ENCODE peak calls at places on chromosomes 7 and 10, in five cellular contexts. One of them, this sample, is unnamed.

GRCh38 chr7:22855049-22855392 is 32.4 kb upstream of the TOMM7 start:
- DNase-seq in heart left ventricle: no peak
- DNase-seq in lower leg skin: no peak
- DNase-seq in CD8-positive, alpha-beta memory T cell: no peak
- DNase-seq in cardiac muscle cell: no peak
- DNase-seq in this sample: no peak

GRCh38 chr10:17965649-17966048 is 13.9 kb downstream of the SLC39A12 start:
- DNase-seq in heart left ventricle: no peak
- DNase-seq in lower leg skin: no peak
- DNase-seq in CD8-positive, alpha-beta memory T cell: no peak
- DNase-seq in cardiac muscle cell: no peak
- DNase-seq in this sample: no peak

GRCh38 chr7:68216046-68216445 is 1219.4 kb downstream of the TYW1 start:
- DNase-seq in heart left ventricle: no peak
- DNase-seq in lower leg skin: no peak
- DNase-seq in CD8-positive, alpha-beta memory T cell: no peak
- DNase-seq in cardiac muscle cell: peak; percentile 11
- DNase-seq in this sample: no peak

GRCh38 chr7:2785071-2785500 is 59.0 kb downstream of the GNA12 start:
- DNase-seq in heart left ventricle: no peak
- DNase-seq in lower leg skin: no peak
- DNase-seq in CD8-positive, alpha-beta memory T cell: no peak
- DNase-seq in cardiac muscle cell: peak; percentile 51
- DNase-seq in this sample: no peak

GRCh38 chr7:67343114-67343513 is 346.5 kb downstream of the TYW1 start:
- DNase-seq in heart left ventricle: no peak
- DNase-seq in lower leg skin: no peak
- DNase-seq in CD8-positive, alpha-beta memory T cell: no peak
- DNase-seq in cardiac muscle cell: no peak
- DNase-seq in this sample: no peak

GRCh38 chr10:70441161-70441876 is at the start of gene NODAL:
- DNase-seq in heart left ventricle: no peak
- DNase-seq in lower leg skin: no peak
- DNase-seq in CD8-positive, alpha-beta memory T cell: no peak
- DNase-seq in cardiac muscle cell: no peak
- DNase-seq in this sample: no peak

GRCh38 chr10:6423004-6423403 is 157.1 kb downstream of the PRKCQ start:
- DNase-seq in heart left ventricle: no peak
- DNase-seq in lower leg skin: no peak
- DNase-seq in CD8-positive, alpha-beta memory T cell: no peak
- DNase-seq in cardiac muscle cell: no peak
- DNase-seq in this sample: no peak

GRCh38 chr10:24958701-24959392 is 6.4 kb upstream of the PRTFDC1 start:
- DNase-seq in heart left ventricle: peak; percentile 47
- DNase-seq in lower leg skin: peak; percentile 27
- DNase-seq in CD8-positive, alpha-beta memory T cell: no peak
- DNase-seq in cardiac muscle cell: no peak
- DNase-seq in this sample: peak; percentile 82

GRCh38 chr7:97024209-97025129 is at the start of gene DLX5:
- DNase-seq in heart left ventricle: no peak
- DNase-seq in lower leg skin: peak; percentile 65
- DNase-seq in CD8-positive, alpha-beta memory T cell: no peak
- DNase-seq in cardiac muscle cell: no peak
- DNase-seq in this sample: peak; percentile 44

GRCh38 chr10:43140414-43140813 is 2.2 kb downstream of the CSGALNACT2 start:
- DNase-seq in heart left ventricle: no peak
- DNase-seq in lower leg skin: no peak
- DNase-seq in CD8-positive, alpha-beta memory T cell: no peak
- DNase-seq in cardiac muscle cell: no peak
- DNase-seq in this sample: no peak

GRCh38 chr7:126441745-126442144 is 811.0 kb downstream of the GRM8 start:
- DNase-seq in heart left ventricle: no peak
- DNase-seq in lower leg skin: no peak
- DNase-seq in CD8-positive, alpha-beta memory T cell: no peak
- DNase-seq in cardiac muscle cell: no peak
- DNase-seq in this sample: no peak

GRCh38 chr10:100868391-100868790 is 44.4 kb upstream of the SLF2 start:
- DNase-seq in heart left ventricle: no peak
- DNase-seq in lower leg skin: no peak
- DNase-seq in CD8-positive, alpha-beta memory T cell: no peak
- DNase-seq in cardiac muscle cell: no peak
- DNase-seq in this sample: no peak

GRCh38 chr10:98307916-98308315 is 39.9 kb upstream of the LOXL4 start:
- DNase-seq in heart left ventricle: no peak
- DNase-seq in lower leg skin: no peak
- DNase-seq in CD8-positive, alpha-beta memory T cell: no peak
- DNase-seq in cardiac muscle cell: no peak
- DNase-seq in this sample: no peak

GRCh38 chr7:136259074-136259473 is 281.9 kb upstream of the MTPN start:
- DNase-seq in heart left ventricle: no peak
- DNase-seq in lower leg skin: no peak
- DNase-seq in CD8-positive, alpha-beta memory T cell: no peak
- DNase-seq in cardiac muscle cell: no peak
- DNase-seq in this sample: no peak

GRCh38 chr7:138164804-138165203 is 88.5 kb downstream of the AKR1D1 start:
- DNase-seq in heart left ventricle: no peak
- DNase-seq in lower leg skin: no peak
- DNase-seq in CD8-positive, alpha-beta memory T cell: no peak
- DNase-seq in cardiac muscle cell: no peak
- DNase-seq in this sample: no peak

GRCh38 chr7:55211721-55212120 is 153.4 kb upstream of the LANCL2 start:
- DNase-seq in heart left ventricle: no peak
- DNase-seq in lower leg skin: no peak
- DNase-seq in CD8-positive, alpha-beta memory T cell: no peak
- DNase-seq in cardiac muscle cell: peak; percentile 62
- DNase-seq in this sample: no peak

GRCh38 chr7:32930378-32930777 is 26.9 kb upstream of the FKBP9 start:
- DNase-seq in heart left ventricle: no peak
- DNase-seq in lower leg skin: no peak
- DNase-seq in CD8-positive, alpha-beta memory T cell: no peak
- DNase-seq in cardiac muscle cell: no peak
- DNase-seq in this sample: no peak

GRCh38 chr10:56905051-56905450 is 544.0 kb upstream of the ZWINT start:
- DNase-seq in heart left ventricle: no peak
- DNase-seq in lower leg skin: no peak
- DNase-seq in CD8-positive, alpha-beta memory T cell: no peak
- DNase-seq in cardiac muscle cell: no peak
- DNase-seq in this sample: no peak

GRCh38 chr10:20481054-20481453 is 416.1 kb downstream of the NEBL start:
- DNase-seq in heart left ventricle: no peak
- DNase-seq in lower leg skin: no peak
- DNase-seq in CD8-positive, alpha-beta memory T cell: no peak
- DNase-seq in cardiac muscle cell: no peak
- DNase-seq in this sample: no peak

GRCh38 chr7:141073173-141073640 is 657 bp upstream of the TMEM178B start:
- DNase-seq in heart left ventricle: peak; percentile 44
- DNase-seq in lower leg skin: no peak
- DNase-seq in CD8-positive, alpha-beta memory T cell: no peak
- DNase-seq in cardiac muscle cell: peak; percentile 90
- DNase-seq in this sample: peak; percentile 20

GRCh38 chr10:28664369-28664740 is 13.0 kb upstream of the BAMBI start:
- DNase-seq in heart left ventricle: no peak
- DNase-seq in lower leg skin: no peak
- DNase-seq in CD8-positive, alpha-beta memory T cell: no peak
- DNase-seq in cardiac muscle cell: no peak
- DNase-seq in this sample: no peak

GRCh38 chr7:12607134-12607533 is 36.6 kb downstream of the SCIN start:
- DNase-seq in heart left ventricle: no peak
- DNase-seq in lower leg skin: no peak
- DNase-seq in CD8-positive, alpha-beta memory T cell: no peak
- DNase-seq in cardiac muscle cell: no peak
- DNase-seq in this sample: no peak

GRCh38 chr10:18649364-18649959 is 1.9 kb downstream of the NSUN6 start:
- DNase-seq in heart left ventricle: no peak
- DNase-seq in lower leg skin: no peak
- DNase-seq in CD8-positive, alpha-beta memory T cell: no peak
- DNase-seq in cardiac muscle cell: no peak
- DNase-seq in this sample: no peak

GRCh38 chr7:73904219-73905136 is 43.5 kb downstream of the TMEM270 start:
- DNase-seq in heart left ventricle: no peak
- DNase-seq in lower leg skin: no peak
- DNase-seq in CD8-positive, alpha-beta memory T cell: no peak
- DNase-seq in cardiac muscle cell: no peak
- DNase-seq in this sample: no peak

GRCh38 chr7:45171946-45172345 is 14.4 kb downstream of the RAMP3 start:
- DNase-seq in heart left ventricle: peak; percentile 9
- DNase-seq in lower leg skin: no peak
- DNase-seq in CD8-positive, alpha-beta memory T cell: no peak
- DNase-seq in cardiac muscle cell: no peak
- DNase-seq in this sample: no peak

GRCh38 chr10:33653584-33654367 is 319.3 kb upstream of the NRP1 start:
- DNase-seq in heart left ventricle: no peak
- DNase-seq in lower leg skin: no peak
- DNase-seq in CD8-positive, alpha-beta memory T cell: no peak
- DNase-seq in cardiac muscle cell: no peak
- DNase-seq in this sample: no peak

DNA sequence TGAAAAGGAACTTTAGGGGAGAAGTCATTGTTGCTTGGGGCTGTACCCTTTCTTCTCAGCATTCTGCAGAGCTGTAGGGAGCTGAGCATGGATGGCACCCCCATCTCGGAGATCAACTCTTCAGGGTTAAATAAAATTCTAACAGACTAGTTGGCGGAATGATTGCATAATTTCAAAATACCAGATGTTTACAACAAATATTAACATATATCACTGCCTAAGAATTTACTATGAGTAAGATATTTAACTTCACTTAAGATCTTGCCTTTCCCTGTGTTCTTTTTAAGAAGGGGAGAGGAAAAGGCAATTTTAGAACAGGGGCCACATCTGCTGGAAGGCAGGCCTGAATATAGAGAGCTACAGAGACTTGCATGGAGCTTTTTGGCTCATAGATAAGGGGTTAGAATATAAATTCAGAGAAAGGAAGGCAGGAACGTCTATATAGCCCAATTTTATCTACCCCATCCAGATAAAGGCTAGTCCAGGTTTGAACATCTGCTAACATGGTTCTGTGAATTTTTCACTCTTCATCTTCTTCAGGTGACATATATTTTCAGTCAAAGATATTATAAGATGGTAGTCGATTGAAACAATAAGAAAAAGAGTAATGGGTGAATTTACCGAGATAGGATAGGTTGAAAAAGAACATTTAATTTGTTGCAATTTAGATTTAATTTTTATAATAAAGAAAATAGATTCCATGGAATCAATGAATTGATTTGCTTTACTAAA is at the start of gene OR2F1:
- DNase-seq in heart left ventricle: no peak
- DNase-seq in lower leg skin: no peak
- DNase-seq in CD8-positive, alpha-beta memory T cell: no peak
- DNase-seq in cardiac muscle cell: no peak
- DNase-seq in this sample: no peak
- H3K4me3 ChIP-seq in heart left ventricle: no peak within 1 kb of the TSS
- H3K4me3 ChIP-seq in lower leg skin: no peak within 1 kb of the TSS
- H3K4me3 ChIP-seq in CD8-positive, alpha-beta memory T cell: no peak within 1 kb of the TSS
- H3K4me3 ChIP-seq in cardiac muscle cell: no peak within 1 kb of the TSS
- H3K4me3 ChIP-seq in this sample: no peak within 1 kb of the TSS

DNA sequence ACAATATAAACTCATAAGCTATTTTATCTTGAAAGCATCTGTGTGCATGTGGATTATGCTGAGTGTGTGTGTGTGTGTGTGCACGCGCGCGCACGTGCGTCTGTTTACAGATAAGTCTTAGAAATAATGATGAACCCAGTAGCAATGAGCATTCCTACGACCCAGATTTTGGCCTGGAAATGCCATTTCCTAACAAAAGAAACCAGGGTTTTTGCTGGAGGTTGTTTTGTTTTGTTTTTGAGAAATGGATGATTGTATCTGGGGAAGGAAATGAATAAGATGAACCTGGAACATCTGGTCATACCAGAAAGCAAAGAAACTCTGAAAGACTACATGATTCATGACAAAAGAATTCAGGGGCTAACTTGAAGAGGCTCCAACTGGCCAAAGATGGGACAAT is 22.1 kb upstream of the LMOD2 start:
- DNase-seq in heart left ventricle: no peak
- DNase-seq in lower leg skin: no peak
- DNase-seq in CD8-positive, alpha-beta memory T cell: no peak
- DNase-seq in cardiac muscle cell: no peak
- DNase-seq in this sample: no peak
- H3K4me3 ChIP-seq in heart left ventricle: no peak overlapping the region
- H3K4me3 ChIP-seq in lower leg skin: no peak overlapping the region
- H3K4me3 ChIP-seq in CD8-positive, alpha-beta memory T cell: no peak overlapping the region
- H3K4me3 ChIP-seq in cardiac muscle cell: no peak overlapping the region
- H3K4me3 ChIP-seq in this sample: no peak overlapping the region

DNA sequence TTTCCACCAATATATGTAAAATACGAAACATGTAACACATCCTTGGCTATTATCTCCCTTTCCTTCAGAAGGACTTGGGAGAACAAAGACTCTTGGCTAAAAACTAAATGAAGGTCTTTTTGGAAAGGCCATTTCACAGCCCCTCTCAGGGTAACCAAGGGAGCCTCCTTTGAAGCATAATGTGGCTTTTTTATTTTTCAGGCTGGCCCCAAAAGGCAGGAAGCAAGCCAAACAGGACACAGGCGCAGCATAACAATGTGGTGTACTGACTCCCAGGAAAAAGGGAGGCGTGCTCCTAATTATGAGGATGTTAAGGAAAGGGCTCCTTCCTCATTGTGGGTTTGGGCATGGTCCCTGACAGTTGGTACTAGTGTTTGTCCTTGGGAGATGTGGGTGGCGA is 30.3 kb upstream of the CCSER2 start:
- DNase-seq in heart left ventricle: no peak
- DNase-seq in lower leg skin: no peak
- DNase-seq in CD8-positive, alpha-beta memory T cell: no peak
- DNase-seq in cardiac muscle cell: no peak
- DNase-seq in this sample: no peak
- H3K4me3 ChIP-seq in heart left ventricle: no peak overlapping the region
- H3K4me3 ChIP-seq in lower leg skin: no peak overlapping the region
- H3K4me3 ChIP-seq in CD8-positive, alpha-beta memory T cell: no peak overlapping the region
- H3K4me3 ChIP-seq in cardiac muscle cell: no peak overlapping the region
- H3K4me3 ChIP-seq in this sample: no peak overlapping the region

DNA sequence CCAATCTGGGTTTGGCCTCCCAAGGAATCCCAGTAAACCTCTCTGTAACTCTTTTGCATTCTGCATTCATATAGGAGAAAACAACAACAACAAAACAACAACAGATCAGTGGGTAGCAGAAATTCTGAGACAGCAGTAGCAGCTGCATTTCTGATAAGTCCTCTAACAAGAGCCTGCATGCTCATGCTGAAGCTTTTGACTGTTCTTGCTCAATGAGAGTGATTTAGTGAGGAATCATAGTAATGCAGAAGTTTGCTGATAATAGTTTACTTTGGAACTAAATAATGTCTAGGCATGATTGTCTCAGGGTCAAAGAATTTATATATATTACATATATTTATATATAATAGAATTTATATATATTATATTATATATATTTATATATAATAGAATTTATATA is 35.2 kb downstream of the BMPER start:
- DNase-seq in heart left ventricle: no peak
- DNase-seq in lower leg skin: no peak
- DNase-seq in CD8-positive, alpha-beta memory T cell: no peak
- DNase-seq in cardiac muscle cell: no peak
- DNase-seq in this sample: no peak
- H3K4me3 ChIP-seq in heart left ventricle: no peak overlapping the region
- H3K4me3 ChIP-seq in lower leg skin: no peak overlapping the region
- H3K4me3 ChIP-seq in CD8-positive, alpha-beta memory T cell: no peak overlapping the region
- H3K4me3 ChIP-seq in cardiac muscle cell: no peak overlapping the region
- H3K4me3 ChIP-seq in this sample: no peak overlapping the region

GRCh38 chr10:103492655-103493261 is 747 bp upstream of the NEURL1 start:
- DNase-seq in heart left ventricle: no peak
- DNase-seq in lower leg skin: no peak
- DNase-seq in CD8-positive, alpha-beta memory T cell: no peak
- DNase-seq in cardiac muscle cell: no peak
- DNase-seq in this sample: no peak
- H3K4me3 ChIP-seq in heart left ventricle: peak overlapping the region; percentile 66
- H3K4me3 ChIP-seq in lower leg skin: no peak overlapping the region
- H3K4me3 ChIP-seq in CD8-positive, alpha-beta memory T cell: no peak overlapping the region
- H3K4me3 ChIP-seq in cardiac muscle cell: peak overlapping the region; percentile 56
- H3K4me3 ChIP-seq in this sample: peak overlapping the region; percentile 59

GRCh38 chr7:139680676-139681462 is 96.9 kb downstream of the HIPK2 start:
- DNase-seq in heart left ventricle: peak; percentile 92
- DNase-seq in lower leg skin: no peak
- DNase-seq in CD8-positive, alpha-beta memory T cell: peak; percentile 7
- DNase-seq in cardiac muscle cell: peak; percentile 85
- DNase-seq in this sample: no peak
- H3K4me3 ChIP-seq in heart left ventricle: no peak overlapping the region
- H3K4me3 ChIP-seq in lower leg skin: no peak overlapping the region
- H3K4me3 ChIP-seq in CD8-positive, alpha-beta memory T cell: no peak overlapping the region
- H3K4me3 ChIP-seq in cardiac muscle cell: no peak overlapping the region
- H3K4me3 ChIP-seq in this sample: no peak overlapping the region